ENCODE peak calls at places on chromosome 15, in nine cellular contexts. One of them, this sample, is unnamed.

GRCh38 chr15:47773163-47773562 is 55.9 kb downstream of the SEMA6D start:
- DNase-seq in AG04450: no peak
- DNase-seq in NCI-H1694: no peak
- DNase-seq in uterus: no peak
- DNase-seq in foreskin fibroblast: no peak
- DNase-seq in mucosa of gallbladder: no peak
- DNase-seq in effector CD4-positive, alpha-beta T cell: no peak
- DNase-seq in SJSA1: no peak
- DNase-seq in stimulated activated CD8-positive, alpha-beta memory T cell treated with anti-CD3 and anti-CD28 coated beads, Interleukin-4, amount 100 ng/mL, for 1 hour: no peak
- DNase-seq in this sample: no peak

GRCh38 chr15:96285306-96285705 is 45.2 kb upstream of the NR2F2 start:
- DNase-seq in AG04450: peak; percentile 97
- DNase-seq in NCI-H1694: no peak
- DNase-seq in uterus: peak; percentile 49
- DNase-seq in foreskin fibroblast: peak; percentile 95
- DNase-seq in mucosa of gallbladder: peak; percentile 16
- DNase-seq in effector CD4-positive, alpha-beta T cell: no peak
- DNase-seq in SJSA1: peak; percentile 95
- DNase-seq in stimulated activated CD8-positive, alpha-beta memory T cell treated with anti-CD3 and anti-CD28 coated beads, Interleukin-4, amount 100 ng/mL, for 1 hour: no peak
- DNase-seq in this sample: no peak

GRCh38 chr15:48774484-48774883 is 36.4 kb downstream of the CEP152 start:
- DNase-seq in AG04450: no peak
- DNase-seq in NCI-H1694: no peak
- DNase-seq in uterus: no peak
- DNase-seq in foreskin fibroblast: no peak
- DNase-seq in mucosa of gallbladder: no peak
- DNase-seq in effector CD4-positive, alpha-beta T cell: no peak
- DNase-seq in SJSA1: peak; percentile 43
- DNase-seq in stimulated activated CD8-positive, alpha-beta memory T cell treated with anti-CD3 and anti-CD28 coated beads, Interleukin-4, amount 100 ng/mL, for 1 hour: no peak
- DNase-seq in this sample: no peak

GRCh38 chr15:31352283-31352880 is 25.7 kb downstream of the KLF13 start:
- DNase-seq in AG04450: no peak
- DNase-seq in NCI-H1694: no peak
- DNase-seq in uterus: no peak
- DNase-seq in foreskin fibroblast: peak; percentile 34
- DNase-seq in mucosa of gallbladder: no peak
- DNase-seq in effector CD4-positive, alpha-beta T cell: no peak
- DNase-seq in SJSA1: no peak
- DNase-seq in stimulated activated CD8-positive, alpha-beta memory T cell treated with anti-CD3 and anti-CD28 coated beads, Interleukin-4, amount 100 ng/mL, for 1 hour: no peak
- DNase-seq in this sample: no peak

GRCh38 chr15:77510066-77511044 is 89.7 kb downstream of the HMG20A start:
- DNase-seq in AG04450: no peak
- DNase-seq in NCI-H1694: peak; percentile 52
- DNase-seq in uterus: no peak
- DNase-seq in foreskin fibroblast: no peak
- DNase-seq in mucosa of gallbladder: no peak
- DNase-seq in effector CD4-positive, alpha-beta T cell: no peak
- DNase-seq in SJSA1: no peak
- DNase-seq in stimulated activated CD8-positive, alpha-beta memory T cell treated with anti-CD3 and anti-CD28 coated beads, Interleukin-4, amount 100 ng/mL, for 1 hour: no peak
- DNase-seq in this sample: no peak

GRCh38 chr15:38070778-38071177 is 136.3 kb downstream of the TMCO5A start:
- DNase-seq in AG04450: no peak
- DNase-seq in NCI-H1694: no peak
- DNase-seq in uterus: no peak
- DNase-seq in foreskin fibroblast: peak; percentile 52
- DNase-seq in mucosa of gallbladder: no peak
- DNase-seq in effector CD4-positive, alpha-beta T cell: no peak
- DNase-seq in SJSA1: no peak
- DNase-seq in stimulated activated CD8-positive, alpha-beta memory T cell treated with anti-CD3 and anti-CD28 coated beads, Interleukin-4, amount 100 ng/mL, for 1 hour: no peak
- DNase-seq in this sample: no peak

GRCh38 chr15:52559583-52559982 is 9.2 kb downstream of the ARPP19 start:
- DNase-seq in AG04450: peak; percentile 46
- DNase-seq in NCI-H1694: no peak
- DNase-seq in uterus: no peak
- DNase-seq in foreskin fibroblast: peak; percentile 28
- DNase-seq in mucosa of gallbladder: no peak
- DNase-seq in effector CD4-positive, alpha-beta T cell: no peak
- DNase-seq in SJSA1: no peak
- DNase-seq in stimulated activated CD8-positive, alpha-beta memory T cell treated with anti-CD3 and anti-CD28 coated beads, Interleukin-4, amount 100 ng/mL, for 1 hour: no peak
- DNase-seq in this sample: no peak

GRCh38 chr15:60400957-60401356 is 3.2 kb upstream of the ANXA2 start:
- DNase-seq in AG04450: no peak
- DNase-seq in NCI-H1694: no peak
- DNase-seq in uterus: no peak
- DNase-seq in foreskin fibroblast: no peak
- DNase-seq in mucosa of gallbladder: no peak
- DNase-seq in effector CD4-positive, alpha-beta T cell: no peak
- DNase-seq in SJSA1: no peak
- DNase-seq in stimulated activated CD8-positive, alpha-beta memory T cell treated with anti-CD3 and anti-CD28 coated beads, Interleukin-4, amount 100 ng/mL, for 1 hour: no peak
- DNase-seq in this sample: no peak

GRCh38 chr15:61500951-61501350 is 271.8 kb upstream of the RORA start:
- DNase-seq in AG04450: no peak
- DNase-seq in NCI-H1694: no peak
- DNase-seq in uterus: no peak
- DNase-seq in foreskin fibroblast: no peak
- DNase-seq in mucosa of gallbladder: no peak
- DNase-seq in effector CD4-positive, alpha-beta T cell: no peak
- DNase-seq in SJSA1: no peak
- DNase-seq in stimulated activated CD8-positive, alpha-beta memory T cell treated with anti-CD3 and anti-CD28 coated beads, Interleukin-4, amount 100 ng/mL, for 1 hour: no peak
- DNase-seq in this sample: no peak

GRCh38 chr15:65418596-65418995 is 4.2 kb downstream of the IGDCC4 start:
- DNase-seq in AG04450: no peak
- DNase-seq in NCI-H1694: no peak
- DNase-seq in uterus: no peak
- DNase-seq in foreskin fibroblast: no peak
- DNase-seq in mucosa of gallbladder: no peak
- DNase-seq in effector CD4-positive, alpha-beta T cell: no peak
- DNase-seq in SJSA1: no peak
- DNase-seq in stimulated activated CD8-positive, alpha-beta memory T cell treated with anti-CD3 and anti-CD28 coated beads, Interleukin-4, amount 100 ng/mL, for 1 hour: no peak
- DNase-seq in this sample: no peak

GRCh38 chr15:71709808-71710418 is 100.4 kb upstream of the NR2E3 start:
- DNase-seq in AG04450: no peak
- DNase-seq in NCI-H1694: no peak
- DNase-seq in uterus: peak; percentile 40
- DNase-seq in foreskin fibroblast: no peak
- DNase-seq in mucosa of gallbladder: no peak
- DNase-seq in effector CD4-positive, alpha-beta T cell: no peak
- DNase-seq in SJSA1: peak; percentile 67
- DNase-seq in stimulated activated CD8-positive, alpha-beta memory T cell treated with anti-CD3 and anti-CD28 coated beads, Interleukin-4, amount 100 ng/mL, for 1 hour: no peak
- DNase-seq in this sample: no peak

GRCh38 chr15:39936681-39937080 is 2.8 kb downstream of the EIF2AK4 start:
- DNase-seq in AG04450: no peak
- DNase-seq in NCI-H1694: no peak
- DNase-seq in uterus: no peak
- DNase-seq in foreskin fibroblast: no peak
- DNase-seq in mucosa of gallbladder: no peak
- DNase-seq in effector CD4-positive, alpha-beta T cell: no peak
- DNase-seq in SJSA1: no peak
- DNase-seq in stimulated activated CD8-positive, alpha-beta memory T cell treated with anti-CD3 and anti-CD28 coated beads, Interleukin-4, amount 100 ng/mL, for 1 hour: no peak
- DNase-seq in this sample: no peak

GRCh38 chr15:85318048-85318731 is 62.2 kb upstream of the AKAP13 start:
- DNase-seq in AG04450: peak; percentile 82
- DNase-seq in NCI-H1694: no peak
- DNase-seq in uterus: no peak
- DNase-seq in foreskin fibroblast: peak; percentile 95
- DNase-seq in mucosa of gallbladder: no peak
- DNase-seq in effector CD4-positive, alpha-beta T cell: no peak
- DNase-seq in SJSA1: peak; percentile 88
- DNase-seq in stimulated activated CD8-positive, alpha-beta memory T cell treated with anti-CD3 and anti-CD28 coated beads, Interleukin-4, amount 100 ng/mL, for 1 hour: no peak
- DNase-seq in this sample: peak; percentile 55